ENCODE peak calls at places on chromosome 1, in four cellular contexts. F is A549, W is H1, V is HepG2. R is an unnamed sample.

GRCh38 chr1:9985001-9985400 is 12.0 kb upstream of the RBP7 start:
- DNase-seq in V (no peak), F (no peak), W (no peak), R (no peak)

GRCh38 chr1:61450454-61451213 is 274.3 kb downstream of the TM2D1 start:
- DNase-seq in V (peak), F (peak), W (no peak), R (no peak)

GRCh38 chr1:166307261-166308188 is 140.7 kb upstream of the FAM78B start:
- DNase-seq in W (no peak), V (no peak), F (no peak), R (no peak)

GRCh38 chr1:94068831-94069648 is 51.9 kb downstream of the ABCA4 start:
- DNase-seq in F (peak), W (no peak), V (peak), R (no peak)

GRCh38 chr1:32988665-32989064 is 24.1 kb upstream of the RNF19B start:
- DNase-seq in V (no peak), F (no peak), W (no peak), R (no peak)

GRCh38 chr1:82185084-82185483 is 384.4 kb downstream of the ADGRL2 start:
- DNase-seq in V (no peak), W (no peak), F (no peak), R (no peak)

GRCh38 chr1:155175927-155176371 is 2.3 kb downstream of the TRIM46 start:
- DNase-seq in V (no peak), W (no peak), F (no peak), R (no peak)

GRCh38 chr1:64466033-64466432 is 3.9 kb upstream of the CACHD1 start:
- DNase-seq in W (no peak), V (no peak), F (no peak), R (no peak)

GRCh38 chr1:1299686-1300351 is 7.9 kb downstream of the ACAP3 start:
- DNase-seq in V (no peak), F (no peak), W (no peak), R (peak)

GRCh38 chr1:173161510-173162221 is 45.5 kb downstream of the TNFSF4 start:
- DNase-seq in V (no peak), W (no peak), F (no peak), R (no peak)

GRCh38 chr1:47972864-47973437 is 24.2 kb downstream of the TRABD2B start:
- DNase-seq in F (no peak), W (no peak), V (no peak), R (peak)

DNA sequence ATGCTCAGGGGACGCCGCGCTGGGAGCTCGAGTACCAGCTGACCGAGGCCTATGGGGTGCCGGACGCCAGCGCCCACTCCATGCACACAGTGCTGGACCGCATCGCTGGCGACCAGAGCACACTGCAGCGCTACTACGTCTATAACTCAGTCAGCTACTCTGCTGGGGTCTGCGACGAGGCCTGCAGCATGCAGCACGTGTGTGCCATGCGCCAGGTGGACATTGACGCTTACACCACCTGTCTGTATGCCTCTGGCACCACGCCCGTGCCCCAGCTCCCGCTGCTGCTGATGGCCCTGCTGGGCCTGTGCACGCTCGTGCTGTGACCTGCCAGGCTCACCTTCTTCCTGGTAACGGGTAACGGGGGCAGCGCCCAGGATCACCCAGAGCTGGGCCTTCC is 1.3 kb upstream of the XKR8 start:
- DNase-seq in W (no peak), V (no peak), F (no peak), R (no peak)
- TF ChIP-seq USF2 in W (no peak), V (no peak), F (no peak), R (no peak)

DNA sequence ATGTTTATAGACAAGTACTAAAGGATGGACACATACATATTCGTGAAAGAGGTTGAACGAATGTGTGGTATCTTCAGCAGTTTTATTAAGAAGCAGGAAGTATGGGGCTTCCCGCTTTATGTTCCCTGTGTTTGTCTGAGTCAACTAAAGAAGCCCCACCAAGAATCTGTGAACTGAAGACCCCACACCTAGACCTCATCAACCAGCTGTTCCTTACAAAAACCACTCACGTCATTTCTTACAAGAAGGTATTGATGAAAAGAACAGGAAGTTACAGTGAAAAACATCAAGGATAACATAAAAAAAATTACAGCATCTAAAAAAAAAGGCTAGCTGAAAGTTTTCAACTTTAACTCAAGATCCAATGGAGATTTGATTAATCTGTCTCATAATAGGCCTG is 12.3 kb downstream of the REG4 start:
- DNase-seq in V (no peak), F (no peak), W (no peak), R (no peak)
- TF ChIP-seq PHF8 in V (no peak), F (no peak), W (no peak), R (no peak)

GRCh38 chr1:165303415-165303814 is 53.1 kb downstream of the LMX1A start:
- DNase-seq in W (no peak), F (no peak), V (no peak), R (no peak)
- TF ChIP-seq USF2 in W (no peak), F (no peak), V (no peak), R (no peak)

GRCh38 chr1:207050768-207051614 is at the start of gene YOD1:
- DNase-seq in F (peak), W (peak), V (peak), R (peak)
- TF ChIP-seq PHF8 in F (peak), W (peak), V (peak), R (peak)

GRCh38 chr1:78370356-78370755 is 120.4 kb upstream of the PTGFR start:
- DNase-seq in F (no peak), V (no peak), W (no peak), R (no peak)
- TF ChIP-seq USF2 in F (no peak), V (no peak), W (no peak), R (no peak)

GRCh38 chr1:171911506-171911905 is 70.2 kb downstream of the DNM3 start:
- DNase-seq in V (no peak), F (no peak), W (no peak), R (no peak)

GRCh38 chr1:171913385-171913784 is 72.1 kb downstream of the DNM3 start:
- DNase-seq in F (peak), W (no peak), V (peak), R (no peak)

GRCh38 chr1:171912509-171913185 is 71.3 kb downstream of the DNM3 start:
- DNase-seq in V (no peak), W (no peak), F (peak), R (no peak)

GRCh38 chr1:171909711-171910110 is 68.4 kb downstream of the DNM3 start:
- DNase-seq in V (no peak), F (no peak), W (no peak), R (no peak)

DNA sequence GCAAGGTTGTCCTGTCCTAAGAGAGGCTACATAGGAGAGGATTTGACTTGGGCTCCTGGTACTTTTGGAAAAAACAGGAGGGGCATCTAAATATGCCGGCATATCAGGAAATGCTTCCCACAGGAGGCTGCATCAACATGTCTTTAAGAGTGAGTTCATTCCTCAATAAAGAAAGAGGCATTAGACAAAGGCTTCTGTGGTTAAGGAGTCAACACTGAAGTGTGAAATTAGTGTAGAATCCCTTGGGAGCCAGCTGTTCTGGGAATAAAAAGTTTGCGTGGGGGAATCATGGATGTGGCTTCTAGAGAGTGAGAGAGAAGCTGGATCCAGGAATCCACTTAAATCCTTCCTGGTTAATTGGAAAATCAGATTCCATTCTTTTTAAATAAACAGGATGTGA is 69.5 kb downstream of the DNM3 start:
- DNase-seq in W (no peak), V (no peak), F (no peak), R (no peak)
- TF ChIP-seq PHF8 in W (no peak), V (no peak), F (no peak), R (no peak)

DNA sequence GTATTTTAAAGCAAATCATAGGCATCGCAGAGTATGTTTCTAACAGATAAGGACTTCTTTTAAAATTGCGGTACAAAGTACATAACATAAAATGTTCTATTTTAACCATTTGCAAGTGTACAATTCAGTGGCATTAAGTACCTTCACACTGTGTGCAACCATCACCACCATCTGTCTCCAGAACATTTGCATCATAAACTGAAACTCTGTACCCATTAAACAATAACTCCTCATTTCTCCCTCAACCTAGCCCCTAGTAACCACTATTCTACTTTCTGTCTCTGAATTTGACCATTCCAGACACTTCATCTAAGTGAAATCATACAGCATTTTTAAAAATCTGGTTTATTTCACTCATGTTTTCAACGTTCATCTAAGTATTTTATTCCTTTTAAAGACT is 16.6 kb upstream of the ATF3 start:
- DNase-seq in V (no peak), F (no peak), W (no peak), R (no peak)
- TF ChIP-seq USF2 in V (no peak), F (no peak), W (no peak), R (no peak)

DNA sequence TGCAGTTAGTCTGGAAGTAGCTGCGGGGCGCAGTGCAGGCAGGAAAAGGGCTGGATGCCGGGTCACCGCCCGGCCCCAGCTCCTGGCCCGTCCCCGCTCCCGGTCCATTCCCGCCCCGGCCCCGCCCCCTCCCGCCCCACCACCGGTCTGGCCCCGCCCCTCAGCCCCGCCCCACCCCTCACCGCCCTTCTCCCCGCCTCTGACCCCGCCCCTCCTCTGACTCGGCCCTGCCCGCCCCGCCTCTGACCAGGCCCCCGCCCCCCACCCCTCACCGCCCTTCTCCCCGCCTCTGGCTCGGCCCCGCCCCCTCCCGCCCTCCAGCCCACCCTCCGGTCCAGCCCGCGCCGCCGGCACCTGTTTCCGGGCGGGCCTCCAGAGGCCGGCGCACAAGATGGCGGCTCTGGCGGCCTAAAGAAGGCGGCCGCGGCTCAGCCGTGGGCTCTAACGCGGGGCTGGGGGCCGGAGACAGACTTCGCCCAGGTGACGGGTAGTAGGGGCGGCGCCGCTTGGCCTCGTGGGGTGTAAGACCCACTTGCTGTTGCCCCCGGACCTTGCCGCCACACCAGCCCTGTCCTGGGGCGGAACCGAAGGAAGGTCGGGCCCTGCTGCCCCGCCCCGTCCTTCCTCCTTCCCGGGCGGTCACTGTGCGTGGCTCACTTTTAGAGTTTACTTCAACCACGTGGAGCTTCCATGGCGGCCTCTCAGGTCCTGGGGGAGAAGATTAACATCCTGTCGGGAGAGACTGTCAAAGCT is at the start of gene UBIAD1:
- DNase-seq in F (peak), V (peak), W (peak), R (peak)
- TF ChIP-seq PHF8 in F (peak), V (peak), W (peak), R (peak)

GRCh38 chr1:39738622-39739366 is at the start of gene PPIE:
- DNase-seq in V (peak), F (peak), W (peak), R (peak)

GRCh38 chr1:39733161-39733560 is 5.5 kb upstream of the PPIE start:
- DNase-seq in F (no peak), V (no peak), W (no peak), R (no peak)

GRCh38 chr1:39732730-39733129 is 6.0 kb upstream of the PPIE start:
- DNase-seq in W (no peak), F (no peak), V (no peak), R (no peak)

GRCh38 chr1:39735731-39736130 is 3.0 kb upstream of the PPIE start:
- DNase-seq in V (no peak), W (no peak), F (no peak), R (no peak)

DNA sequence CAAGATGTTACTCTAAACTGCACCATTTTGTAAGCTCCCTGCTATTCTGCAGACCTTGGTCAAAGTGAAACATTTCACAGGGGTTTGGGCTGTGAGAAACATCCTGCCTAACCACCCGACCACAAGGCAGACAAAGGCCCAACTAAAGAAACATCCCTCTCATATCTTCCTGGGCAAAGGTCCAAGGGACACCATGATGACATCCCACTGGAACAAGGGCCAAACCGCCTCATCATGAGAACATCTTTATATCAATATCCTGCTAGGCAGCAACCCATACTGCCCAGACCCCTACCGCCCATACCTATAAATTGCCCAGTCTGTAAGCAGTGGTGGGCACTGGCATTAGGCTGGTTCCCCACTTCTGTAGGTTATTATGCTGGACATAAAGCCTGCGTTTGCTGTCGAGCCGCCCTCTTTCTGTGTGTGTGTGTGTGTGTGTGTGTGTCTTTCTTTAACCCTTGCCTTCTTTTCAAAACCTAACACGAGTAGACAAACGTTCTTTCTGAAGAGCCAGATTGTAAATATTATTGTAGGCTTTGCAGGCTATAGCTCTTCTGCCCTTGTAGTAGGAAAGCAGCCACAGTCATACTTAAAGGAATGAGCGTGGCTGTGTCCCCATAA is 1.0 kb upstream of the PPIE start:
- DNase-seq in V (peak), W (no peak), F (no peak), R (no peak)
- TF ChIP-seq USF2 in V (no peak), W (no peak), F (no peak), R (no peak)

R was measured in K562.